ENCODE peak calls at places on chromosomes 12 and 14, in four cellular contexts. B, R, A and V are unnamed samples.

GRCh38 chr12:52372216-52373154 is 5.2 kb upstream of the KRT85 start:
- DNase-seq in B (peak; percentile 82), R (peak; percentile 47), A (peak; percentile 92), V (peak; percentile 69)

GRCh38 chr12:119819322-119819721 is 57.8 kb downstream of the CIT start:
- DNase-seq in B (no peak), A (no peak), R (no peak), V (no peak)

GRCh38 chr14:77151245-77151644 is 9.7 kb upstream of the ZDHHC22 start:
- DNase-seq in R (no peak), A (no peak), B (no peak), V (no peak)

GRCh38 chr14:64107438-64107837 is 186.7 kb downstream of the ESR2 start:
- DNase-seq in R (no peak), B (no peak), A (no peak), V (no peak)

GRCh38 chr12:14514154-14514842 is 53.4 kb downstream of the PLBD1 start:
- DNase-seq in B (peak; percentile 26), A (no peak), R (no peak), V (peak; percentile 53)

GRCh38 chr12:53476769-53477209 is 22.5 kb downstream of the MAP3K12 start:
- DNase-seq in R (no peak), B (no peak), A (no peak), V (no peak)

GRCh38 chr12:133217219-133217618 is 18.5 kb downstream of the ANHX start:
- DNase-seq in A (peak; percentile 61), R (no peak), B (no peak), V (no peak)

GRCh38 chr12:52019123-52019770 is 12.5 kb downstream of the TAMALIN start:
- DNase-seq in R (no peak), A (no peak), B (no peak), V (no peak)

DNA sequence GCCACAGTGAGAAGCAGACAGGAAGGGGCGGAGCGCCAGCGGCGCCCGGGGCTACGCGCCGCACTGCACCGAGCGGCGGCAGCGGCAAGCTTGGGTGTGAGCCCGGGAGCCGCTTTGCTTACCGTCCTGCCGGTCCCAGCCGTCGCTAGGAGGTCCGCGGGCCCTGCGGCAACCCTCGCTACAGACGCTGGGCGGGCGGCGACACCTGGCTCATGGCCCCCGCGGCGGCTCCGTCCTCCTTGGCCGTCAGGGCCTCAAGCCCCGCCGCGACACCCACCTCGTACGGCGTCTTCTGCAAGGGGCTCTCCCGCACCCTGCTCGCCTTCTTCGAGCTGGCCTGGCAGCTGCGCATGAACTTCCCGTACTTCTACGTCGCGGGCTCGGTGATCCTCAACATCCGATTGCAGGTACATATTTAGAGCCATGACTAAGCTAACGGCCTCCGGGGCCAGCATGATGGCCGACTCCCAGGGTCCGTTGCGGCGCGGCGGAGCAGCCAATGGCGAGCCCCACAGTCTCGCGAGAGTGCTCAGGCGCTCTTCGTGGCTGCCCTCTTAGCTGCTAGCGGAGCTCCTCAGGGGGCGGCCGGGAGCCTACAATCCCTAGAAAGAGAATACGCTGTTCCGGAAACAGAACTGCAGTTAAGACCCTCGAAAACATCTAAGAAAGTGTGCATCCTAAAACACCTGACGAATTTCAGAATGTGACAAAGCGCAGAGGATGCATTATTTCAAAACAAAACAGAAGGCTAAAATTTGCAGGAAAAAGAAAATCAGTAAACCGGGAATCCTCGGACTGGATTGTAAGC is at the start of gene SMIM10L1:
- DNase-seq in A (peak; percentile 96), R (peak; percentile 71), B (peak; percentile 92), V (peak; percentile 96)
- TF ChIP-seq CTCF in A (no peak), R (peak; percentile 30), B (peak; percentile 12), V (peak; percentile 1)

GRCh38 chr12:107670999-107671643 is 14.5 kb upstream of the PWP1 start:
- DNase-seq in A (peak; percentile 33), R (no peak), B (no peak), V (peak; percentile 65)
- H3K4me3 ChIP-seq in A (no peak overlapping the region), R (no peak overlapping the region), B (no peak overlapping the region), V (no peak overlapping the region)

GRCh38 chr12:12079291-12079690 is 8.6 kb downstream of the BCL2L14 start:
- DNase-seq in A (no peak), B (peak; percentile 51), R (no peak), V (no peak)

GRCh38 chr12:12083688-12084087 is 12.9 kb downstream of the BCL2L14 start:
- DNase-seq in B (no peak), R (no peak), A (no peak), V (no peak)

GRCh38 chr12:12086331-12086730 is 15.6 kb downstream of the BCL2L14 start:
- DNase-seq in A (no peak), R (no peak), B (no peak), V (no peak)

GRCh38 chr12:12086975-12087692 is 16.4 kb downstream of the BCL2L14 start:
- DNase-seq in B (no peak), A (no peak), R (no peak), V (no peak)

GRCh38 chr12:12081836-12082497 is 11.2 kb downstream of the BCL2L14 start:
- DNase-seq in B (peak; percentile 33), R (no peak), A (no peak), V (peak; percentile 48)
- TF ChIP-seq CTCF in B (peak; percentile 43), R (peak; percentile 13), A (peak; percentile 48), V (peak; percentile 27)

DNA sequence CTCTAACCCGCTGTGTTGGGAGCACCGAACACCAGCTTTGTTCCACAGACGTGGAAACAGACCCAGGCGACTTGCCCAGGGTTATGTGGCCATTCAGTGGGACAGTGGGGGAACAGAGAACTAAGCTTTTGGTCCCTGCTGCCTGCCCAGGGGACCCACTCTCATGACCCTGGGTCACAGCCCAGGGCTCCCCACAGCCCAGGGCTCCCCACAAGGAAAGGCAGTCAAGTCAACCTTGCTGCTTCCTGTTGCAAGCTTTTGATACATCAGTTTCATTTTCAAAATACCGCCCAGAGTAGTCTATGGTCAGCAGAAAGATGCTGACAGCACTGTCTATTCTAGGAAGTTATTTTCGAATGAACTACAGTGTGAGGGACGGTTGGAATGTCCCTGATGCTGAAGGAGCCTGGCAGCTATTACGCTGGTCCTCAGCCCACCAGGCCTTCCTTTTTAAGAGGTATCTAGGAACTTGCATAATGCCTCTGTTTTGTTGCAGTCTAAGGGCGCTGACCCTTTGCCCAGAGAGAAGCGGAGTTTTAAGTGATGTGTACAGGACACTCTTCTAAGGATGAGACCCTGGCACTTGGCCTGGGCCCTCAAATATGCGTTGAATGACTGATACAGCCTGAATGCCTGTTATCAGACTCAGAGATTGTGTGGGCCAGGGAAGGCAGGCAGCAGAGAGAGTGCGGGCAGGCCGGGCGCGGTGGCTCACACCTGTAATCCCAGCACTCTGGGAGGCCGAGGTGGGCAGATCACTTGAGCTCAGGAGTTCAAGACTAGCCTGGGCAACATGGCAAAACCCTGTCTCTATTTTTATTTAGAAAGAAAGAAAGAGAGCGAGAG is 12.6 kb upstream of the TTC7B start:
- DNase-seq in A (no peak), B (no peak), R (no peak), V (peak; percentile 69)
- H3K4me3 ChIP-seq in A (peak overlapping the region; percentile 55), B (peak overlapping the region; percentile 20), R (no peak overlapping the region), V (peak overlapping the region; percentile 56)

DNA sequence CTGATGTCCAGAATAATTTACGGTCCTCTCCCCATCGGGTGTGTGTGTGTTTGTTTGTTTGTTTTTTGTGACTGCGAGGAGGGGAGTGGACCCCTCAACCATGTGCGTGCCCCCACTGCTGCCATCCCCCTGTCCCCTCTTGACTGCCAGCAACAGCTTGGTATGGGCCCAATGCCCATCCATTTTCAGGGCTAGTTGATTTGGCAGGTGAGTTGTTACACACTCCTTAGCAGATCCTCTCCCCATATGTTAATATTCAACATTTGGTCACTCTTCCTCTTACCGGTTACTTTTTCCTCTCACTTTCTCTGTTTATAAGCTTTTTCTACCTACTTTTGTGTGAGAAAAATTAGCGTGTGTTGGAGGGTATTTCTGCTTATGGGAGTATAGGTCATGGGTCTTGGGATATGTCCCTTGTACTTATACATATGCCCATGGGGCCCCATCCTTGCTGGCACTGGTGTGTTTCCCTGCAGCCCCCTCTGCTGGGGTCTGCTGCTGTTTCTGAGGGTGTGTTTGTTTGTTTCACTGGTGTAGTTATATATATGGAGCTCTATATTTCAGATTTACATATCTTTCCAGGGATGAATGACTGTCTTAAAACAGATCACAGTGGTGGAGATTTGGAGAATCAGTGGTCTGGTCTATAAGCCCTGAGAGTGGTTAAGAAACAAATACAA is 33.8 kb downstream of the ZFHX2 start:
- DNase-seq in A (no peak), B (no peak), R (no peak), V (no peak)
- TF ChIP-seq CTCF in A (no peak), B (no peak), R (no peak), V (no peak)

GRCh38 chr14:71764701-71765347 is 167.4 kb upstream of the RGS6 start:
- DNase-seq in B (no peak), R (no peak), A (no peak), V (no peak)
- H3K4me3 ChIP-seq in B (no peak overlapping the region), R (no peak overlapping the region), A (no peak overlapping the region), V (no peak overlapping the region)